ENCODE peak calls at places on chromosome 7, in five cellular contexts. One of them, this sample, is unnamed.

GRCh38 chr7:88835147-88835728 is 39.7 kb upstream of the TEX47 start:
- DNase-seq in H1: peak; percentile 3
- DNase-seq in trophoblast cell: peak; percentile 45
- DNase-seq in mesenchymal stem cell: no peak
- DNase-seq in H9: no peak
- DNase-seq in this sample: peak; percentile 29

GRCh38 chr7:115249080-115249479 is 327.2 kb downstream of the MDFIC start:
- DNase-seq in mesenchymal stem cell: peak; percentile 58
- DNase-seq in H1: no peak
- DNase-seq in H9: no peak
- DNase-seq in trophoblast cell: no peak
- DNase-seq in this sample: no peak

GRCh38 chr7:130917669-130918128 is 183.7 kb upstream of the KLF14 start:
- DNase-seq in trophoblast cell: no peak
- DNase-seq in H1: no peak
- DNase-seq in H9: no peak
- DNase-seq in mesenchymal stem cell: peak; percentile 84
- DNase-seq in this sample: no peak

GRCh38 chr7:93882481-93882880 is 8.1 kb downstream of the TFPI2 start:
- DNase-seq in H9: no peak
- DNase-seq in mesenchymal stem cell: no peak
- DNase-seq in H1: no peak
- DNase-seq in trophoblast cell: no peak
- DNase-seq in this sample: no peak

GRCh38 chr7:95250591-95250990 is 73.7 kb downstream of the PON1 start:
- DNase-seq in mesenchymal stem cell: no peak
- DNase-seq in trophoblast cell: no peak
- DNase-seq in H9: no peak
- DNase-seq in H1: no peak
- DNase-seq in this sample: no peak

GRCh38 chr7:141551080-141551772 is at the start of gene AGK:
- DNase-seq in trophoblast cell: peak; percentile 65
- DNase-seq in mesenchymal stem cell: peak; percentile 76
- DNase-seq in H1: peak; percentile 43
- DNase-seq in H9: peak; percentile 80
- DNase-seq in this sample: peak; percentile 72

GRCh38 chr7:7017707-7018265 is 164.6 kb upstream of the C1GALT1 start:
- DNase-seq in mesenchymal stem cell: no peak
- DNase-seq in H1: no peak
- DNase-seq in trophoblast cell: no peak
- DNase-seq in H9: no peak
- DNase-seq in this sample: no peak

GRCh38 chr7:55507743-55508142 is 64.6 kb downstream of the VOPP1 start:
- DNase-seq in H9: no peak
- DNase-seq in trophoblast cell: no peak
- DNase-seq in mesenchymal stem cell: no peak
- DNase-seq in H1: no peak
- DNase-seq in this sample: no peak

GRCh38 chr7:56079450-56080185 is 13.1 kb downstream of the PHKG1 start:
- DNase-seq in H9: peak; percentile 65
- DNase-seq in mesenchymal stem cell: no peak
- DNase-seq in trophoblast cell: no peak
- DNase-seq in H1: no peak
- DNase-seq in this sample: no peak

GRCh38 chr7:36315309-36315948 is 74.2 kb upstream of the ANLN start:
- DNase-seq in H9: no peak
- DNase-seq in H1: no peak
- DNase-seq in trophoblast cell: no peak
- DNase-seq in mesenchymal stem cell: no peak
- DNase-seq in this sample: no peak

GRCh38 chr7:31307941-31308340 is 32.6 kb downstream of the NEUROD6 start:
- DNase-seq in H9: no peak
- DNase-seq in trophoblast cell: no peak
- DNase-seq in mesenchymal stem cell: no peak
- DNase-seq in H1: no peak
- DNase-seq in this sample: no peak

GRCh38 chr7:141748401-141748800 is 10.2 kb downstream of the SSBP1 start:
- DNase-seq in mesenchymal stem cell: no peak
- DNase-seq in H1: no peak
- DNase-seq in trophoblast cell: peak; percentile 28
- DNase-seq in H9: no peak
- DNase-seq in this sample: no peak

GRCh38 chr7:158812684-158813083 is 16.6 kb downstream of the ESYT2 start:
- DNase-seq in H1: no peak
- DNase-seq in H9: no peak
- DNase-seq in mesenchymal stem cell: no peak
- DNase-seq in trophoblast cell: no peak
- DNase-seq in this sample: no peak

GRCh38 chr7:79182283-79182682 is 271.2 kb downstream of the MAGI2 start:
- DNase-seq in H1: no peak
- DNase-seq in H9: no peak
- DNase-seq in mesenchymal stem cell: no peak
- DNase-seq in trophoblast cell: no peak
- DNase-seq in this sample: no peak

GRCh38 chr7:91228927-91229326 is 35.3 kb upstream of the FZD1 start:
- DNase-seq in trophoblast cell: no peak
- DNase-seq in mesenchymal stem cell: peak; percentile 13
- DNase-seq in H9: no peak
- DNase-seq in H1: no peak
- DNase-seq in this sample: no peak

GRCh38 chr7:158353606-158354570 is 233.7 kb downstream of the PTPRN2 start:
- DNase-seq in H9: peak; percentile 78
- DNase-seq in trophoblast cell: peak; percentile 47
- DNase-seq in H1: no peak
- DNase-seq in mesenchymal stem cell: no peak
- DNase-seq in this sample: peak; percentile 51

GRCh38 chr7:55572378-55573233 is at the start of gene VOPP1:
- DNase-seq in H1: no peak
- DNase-seq in H9: peak; percentile 75
- DNase-seq in mesenchymal stem cell: peak; percentile 65
- DNase-seq in trophoblast cell: peak; percentile 72
- DNase-seq in this sample: peak; percentile 68

GRCh38 chr7:140348161-140348849 is 50.0 kb downstream of the SLC37A3 start:
- DNase-seq in H1: no peak
- DNase-seq in trophoblast cell: no peak
- DNase-seq in H9: no peak
- DNase-seq in mesenchymal stem cell: no peak
- DNase-seq in this sample: no peak

GRCh38 chr7:137992738-137993394 is 9.0 kb downstream of the CREB3L2 start:
- DNase-seq in trophoblast cell: peak; percentile 88
- DNase-seq in H9: no peak
- DNase-seq in H1: no peak
- DNase-seq in mesenchymal stem cell: peak; percentile 99
- DNase-seq in this sample: no peak

GRCh38 chr7:16916111-16916639 is 34.4 kb upstream of the AGR3 start:
- DNase-seq in H1: no peak
- DNase-seq in H9: no peak
- DNase-seq in trophoblast cell: peak; percentile 81
- DNase-seq in mesenchymal stem cell: peak; percentile 84
- DNase-seq in this sample: no peak

GRCh38 chr7:30752979-30753378 is 1.0 kb downstream of the INMT start:
- DNase-seq in trophoblast cell: no peak
- DNase-seq in H1: no peak
- DNase-seq in mesenchymal stem cell: no peak
- DNase-seq in H9: no peak
- DNase-seq in this sample: no peak

GRCh38 chr7:80748302-80749042 is 110.0 kb downstream of the CD36 start:
- DNase-seq in trophoblast cell: no peak
- DNase-seq in H1: no peak
- DNase-seq in H9: no peak
- DNase-seq in mesenchymal stem cell: no peak
- DNase-seq in this sample: no peak

GRCh38 chr7:77351539-77352004 is 64.6 kb downstream of the GSAP start:
- DNase-seq in trophoblast cell: no peak
- DNase-seq in H1: no peak
- DNase-seq in H9: no peak
- DNase-seq in mesenchymal stem cell: no peak
- DNase-seq in this sample: no peak

GRCh38 chr7:1883031-1883761 is 213.1 kb downstream of the ELFN1 start:
- DNase-seq in H9: peak; percentile 58
- DNase-seq in H1: peak; percentile 60
- DNase-seq in mesenchymal stem cell: peak; percentile 80
- DNase-seq in trophoblast cell: peak; percentile 81
- DNase-seq in this sample: no peak

GRCh38 chr7:137742051-137742450 is 104.7 kb downstream of the DGKI start:
- DNase-seq in H9: no peak
- DNase-seq in H1: no peak
- DNase-seq in mesenchymal stem cell: no peak
- DNase-seq in trophoblast cell: no peak
- DNase-seq in this sample: no peak

GRCh38 chr7:159115601-159116501 is 28.8 kb downstream of the VIPR2 start:
- DNase-seq in trophoblast cell: no peak
- DNase-seq in H9: no peak
- DNase-seq in H1: no peak
- DNase-seq in mesenchymal stem cell: no peak
- DNase-seq in this sample: no peak

GRCh38 chr7:138549082-138549481 is 89.0 kb downstream of the TRIM24 start:
- DNase-seq in H1: no peak
- DNase-seq in mesenchymal stem cell: peak; percentile 27
- DNase-seq in H9: no peak
- DNase-seq in trophoblast cell: no peak
- DNase-seq in this sample: no peak

GRCh38 chr7:30214651-30215137 is 69.7 kb upstream of the ZNRF2 start:
- DNase-seq in H9: no peak
- DNase-seq in trophoblast cell: no peak
- DNase-seq in mesenchymal stem cell: no peak
- DNase-seq in H1: no peak
- DNase-seq in this sample: no peak

GRCh38 chr7:17472939-17473338 is 174.5 kb downstream of the AHR start:
- DNase-seq in trophoblast cell: no peak
- DNase-seq in H9: no peak
- DNase-seq in mesenchymal stem cell: no peak
- DNase-seq in H1: no peak
- DNase-seq in this sample: no peak

GRCh38 chr7:4468320-4469102 is 213.6 kb upstream of the FOXK1 start:
- DNase-seq in H1: no peak
- DNase-seq in mesenchymal stem cell: no peak
- DNase-seq in trophoblast cell: no peak
- DNase-seq in H9: no peak
- DNase-seq in this sample: no peak

GRCh38 chr7:21641546-21641945 is 98.7 kb downstream of the DNAH11 start:
- DNase-seq in H9: no peak
- DNase-seq in mesenchymal stem cell: no peak
- DNase-seq in H1: no peak
- DNase-seq in trophoblast cell: peak; percentile 95
- DNase-seq in this sample: no peak

DNA sequence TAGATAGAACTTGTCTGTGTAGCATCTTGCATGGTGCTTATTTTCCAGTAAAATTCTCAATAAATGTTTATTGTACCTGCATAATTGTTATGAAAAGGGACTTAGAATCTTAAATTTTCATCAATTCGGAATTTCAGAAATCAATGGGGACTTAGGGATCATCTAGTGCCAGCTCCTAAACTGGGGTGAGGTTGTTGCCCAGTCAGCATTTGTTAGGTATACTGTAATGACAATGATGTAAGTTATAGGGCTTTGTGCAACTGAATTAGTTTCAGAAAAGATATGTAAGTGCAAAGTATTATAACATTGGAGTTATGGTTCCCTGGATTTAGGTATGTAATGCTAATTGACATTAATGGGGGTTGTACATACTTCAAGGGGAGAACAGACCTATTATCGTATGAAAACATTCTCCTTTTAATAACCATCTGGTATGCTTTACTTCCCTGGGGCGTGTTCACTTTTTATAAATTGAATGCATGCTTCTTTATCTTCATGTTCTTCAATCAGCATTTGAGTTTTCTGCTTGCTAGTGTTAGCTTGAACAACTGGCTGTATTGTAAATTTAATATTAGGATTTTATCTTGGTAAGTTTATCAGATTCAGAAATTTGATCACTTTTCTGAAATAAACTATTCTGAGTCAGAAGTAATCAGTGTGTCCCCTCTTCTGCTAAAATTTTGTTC is 270.3 kb downstream of the BBS9 start:
- DNase-seq in trophoblast cell: no peak
- DNase-seq in mesenchymal stem cell: no peak
- DNase-seq in H1: no peak
- DNase-seq in H9: no peak
- DNase-seq in this sample: no peak
- H3K18ac ChIP-seq in trophoblast cell: no peak overlapping the region
- H3K18ac ChIP-seq in mesenchymal stem cell: no peak overlapping the region
- H3K18ac ChIP-seq in H1: no peak overlapping the region
- H3K18ac ChIP-seq in H9: no peak overlapping the region
- H3K18ac ChIP-seq in this sample: no peak overlapping the region

GRCh38 chr7:116954443-116954838 is 1.1 kb downstream of the ST7 start:
- DNase-seq in H9: no peak
- DNase-seq in H1: no peak
- DNase-seq in mesenchymal stem cell: no peak
- DNase-seq in trophoblast cell: no peak
- DNase-seq in this sample: no peak

GRCh38 chr7:116953727-116954442 is 584 bp downstream of the ST7 start:
- DNase-seq in trophoblast cell: peak; percentile 59
- DNase-seq in H1: peak; percentile 64
- DNase-seq in mesenchymal stem cell: peak; percentile 92
- DNase-seq in H9: peak; percentile 74
- DNase-seq in this sample: peak; percentile 58

GRCh38 chr7:116952640-116953371 is 495 bp upstream of the ST7 start:
- DNase-seq in H9: peak; percentile 38
- DNase-seq in trophoblast cell: peak; percentile 94
- DNase-seq in mesenchymal stem cell: peak; percentile 73
- DNase-seq in H1: no peak
- DNase-seq in this sample: peak; percentile 14

GRCh38 chr7:116951366-116952292 is 1.7 kb upstream of the ST7 start:
- DNase-seq in H1: no peak
- DNase-seq in trophoblast cell: peak; percentile 42
- DNase-seq in mesenchymal stem cell: no peak
- DNase-seq in H9: no peak
- DNase-seq in this sample: no peak

GRCh38 chr7:116953372-116953726 is at the start of gene ST7:
- DNase-seq in mesenchymal stem cell: peak; percentile 84
- DNase-seq in H9: peak; percentile 61
- DNase-seq in H1: no peak
- DNase-seq in trophoblast cell: peak; percentile 79
- DNase-seq in this sample: peak; percentile 65
- H2AK5ac ChIP-seq in mesenchymal stem cell: no peak within 1 kb of the TSS
- H2AK5ac ChIP-seq in H9: no peak within 1 kb of the TSS
- H2AK5ac ChIP-seq in H1: no peak within 1 kb of the TSS
- H2AK5ac ChIP-seq in trophoblast cell: peak within 1 kb of the TSS; percentile 92
- H2AK5ac ChIP-seq in this sample: no peak within 1 kb of the TSS

GRCh38 chr7:24669971-24670591 is 87.2 kb downstream of the GSDME start:
- DNase-seq in H9: no peak
- DNase-seq in mesenchymal stem cell: peak; percentile 6
- DNase-seq in trophoblast cell: peak; percentile 2
- DNase-seq in H1: no peak
- DNase-seq in this sample: no peak
- H2BK12ac ChIP-seq in H9: no peak overlapping the region
- H2BK12ac ChIP-seq in mesenchymal stem cell: no peak overlapping the region
- H2BK12ac ChIP-seq in trophoblast cell: no peak overlapping the region
- H2BK12ac ChIP-seq in H1: no peak overlapping the region
- H2BK12ac ChIP-seq in this sample: no peak overlapping the region

GRCh38 chr7:105268511-105269392 is 120.0 kb downstream of the SRPK2 start:
- DNase-seq in trophoblast cell: peak; percentile 45
- DNase-seq in H1: no peak
- DNase-seq in H9: no peak
- DNase-seq in mesenchymal stem cell: peak; percentile 79
- DNase-seq in this sample: no peak
- H3K18ac ChIP-seq in trophoblast cell: no peak overlapping the region
- H3K18ac ChIP-seq in H1: no peak overlapping the region
- H3K18ac ChIP-seq in H9: no peak overlapping the region
- H3K18ac ChIP-seq in mesenchymal stem cell: no peak overlapping the region
- H3K18ac ChIP-seq in this sample: no peak overlapping the region